ENCODE peak calls at places on chromosomes 11 and 22, in seven cellular contexts. F is GM12878, G is lower leg skin, D is hepatocyte, X is sigmoid colon, Q is dorsolateral prefrontal cortex, U is AG04450. N is an unnamed sample.

GRCh38 chr11:7239877-7240276 is 11.8 kb upstream of the SYT9 start:
- DNase-seq in G (no peak), U (no peak), F (no peak), D (no peak), Q (no peak), X (no peak), N (no peak)

GRCh38 chr22:44411226-44412135 is 86.6 kb downstream of the RTL6 start:
- DNase-seq in G (peak), U (no peak), F (no peak), X (peak), D (peak), Q (no peak), N (no peak)

GRCh38 chr11:76578655-76579046 is 91.9 kb downstream of the LRRC32 start:
- DNase-seq in X (no peak), U (no peak), Q (no peak), F (no peak), G (no peak), D (peak), N (no peak)

GRCh38 chr11:76653674-76654309 is 16.8 kb downstream of the LRRC32 start:
- DNase-seq in Q (no peak), X (peak), U (peak), G (peak), F (no peak), D (peak), N (no peak)

GRCh38 chr11:84437129-84438123 is 1151.3 kb upstream of the CCDC90B start:
- DNase-seq in Q (peak), G (no peak), U (no peak), D (peak), X (no peak), F (peak), N (no peak)

GRCh38 chr22:20238567-20239062 is 29.5 kb downstream of the RTN4R start:
- DNase-seq in X (no peak), D (peak), U (no peak), G (no peak), Q (no peak), F (no peak), N (peak)

GRCh38 chr22:40044870-40045834 is 50.4 kb downstream of the FAM83F start:
- DNase-seq in F (no peak), U (no peak), G (no peak), X (peak), Q (no peak), D (peak), N (peak)

GRCh38 chr11:45234306-45235006 is 51.7 kb downstream of the SYT13 start:
- DNase-seq in U (no peak), X (peak), D (no peak), F (no peak), G (no peak), Q (no peak), N (no peak)

GRCh38 chr11:116243975-116244374 is 528.8 kb downstream of the BUD13 start:
- DNase-seq in F (no peak), Q (no peak), D (no peak), G (no peak), U (no peak), X (no peak), N (no peak)

GRCh38 chr11:36306888-36307287 is 10.8 kb downstream of the PRR5L start:
- DNase-seq in U (no peak), G (no peak), D (peak), F (no peak), Q (no peak), X (no peak), N (peak)

GRCh38 chr11:96204721-96205459 is 138.1 kb downstream of the MAML2 start:
- DNase-seq in Q (no peak), U (no peak), G (no peak), D (no peak), F (no peak), X (no peak), N (no peak)

GRCh38 chr11:330694-331314 is 10.1 kb upstream of the IFITM3 start:
- DNase-seq in X (peak), G (peak), U (no peak), D (no peak), F (no peak), Q (no peak), N (peak)

GRCh38 chr11:330307-330693 is 9.6 kb upstream of the IFITM3 start:
- DNase-seq in Q (no peak), F (no peak), X (peak), U (no peak), D (no peak), G (peak), N (no peak)

GRCh38 chr11:331332-332060 is 10.8 kb upstream of the IFITM3 start:
- DNase-seq in Q (no peak), G (peak), X (peak), D (no peak), F (no peak), U (no peak), N (no peak)

GRCh38 chr11:328012-328411 is 7.4 kb upstream of the IFITM3 start:
- DNase-seq in G (peak), F (no peak), Q (no peak), X (peak), D (no peak), U (no peak), N (no peak)

GRCh38 chr11:329886-330253 is 9.2 kb upstream of the IFITM3 start:
- DNase-seq in Q (no peak), D (no peak), X (peak), F (no peak), U (no peak), G (no peak), N (no peak)
- H3K4me3 ChIP-seq in Q (no peak), D (no peak), X (no peak), F (no peak), U (no peak), G (no peak), N (no peak)

GRCh38 chr22:42437488-42438292 is 5.5 kb upstream of the NFAM1 start:
- DNase-seq in Q (peak), G (peak), U (no peak), X (peak), D (peak), F (peak), N (peak)

GRCh38 chr22:42439021-42439420 is 6.8 kb upstream of the NFAM1 start:
- DNase-seq in U (no peak), F (no peak), D (no peak), G (no peak), Q (no peak), X (no peak), N (peak)

GRCh38 chr22:42439821-42440674 is 7.8 kb upstream of the NFAM1 start:
- DNase-seq in G (no peak), X (no peak), Q (no peak), D (no peak), U (no peak), F (no peak), N (peak)

GRCh38 chr22:42436402-42436801 is 4.2 kb upstream of the NFAM1 start:
- DNase-seq in X (no peak), Q (no peak), F (no peak), U (no peak), G (no peak), D (no peak), N (no peak)

DNA sequence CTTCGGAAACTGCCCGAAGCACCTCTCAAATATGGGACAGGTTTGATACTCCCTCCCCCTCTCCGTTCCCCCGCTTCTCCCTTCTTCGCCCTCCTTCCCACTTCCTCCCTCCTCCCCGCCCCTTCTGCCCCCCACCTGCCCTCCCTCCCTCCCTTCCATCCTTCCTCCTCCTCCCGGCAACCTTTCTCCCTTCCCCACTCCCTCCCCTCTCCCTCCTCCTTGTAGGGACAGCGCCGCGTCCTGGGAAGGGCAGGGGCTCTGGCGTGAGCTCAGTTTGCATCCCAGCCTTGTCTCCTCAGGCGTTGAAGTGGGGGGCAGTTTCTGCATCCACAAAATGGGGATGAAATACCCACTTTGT is 6.1 kb upstream of the NFAM1 start:
- DNase-seq in F (no peak), Q (no peak), G (no peak), D (no peak), X (no peak), U (no peak), N (no peak)
- H3K4me3 ChIP-seq in F (peak), Q (no peak), G (no peak), D (no peak), X (no peak), U (no peak), N (peak)

DNA sequence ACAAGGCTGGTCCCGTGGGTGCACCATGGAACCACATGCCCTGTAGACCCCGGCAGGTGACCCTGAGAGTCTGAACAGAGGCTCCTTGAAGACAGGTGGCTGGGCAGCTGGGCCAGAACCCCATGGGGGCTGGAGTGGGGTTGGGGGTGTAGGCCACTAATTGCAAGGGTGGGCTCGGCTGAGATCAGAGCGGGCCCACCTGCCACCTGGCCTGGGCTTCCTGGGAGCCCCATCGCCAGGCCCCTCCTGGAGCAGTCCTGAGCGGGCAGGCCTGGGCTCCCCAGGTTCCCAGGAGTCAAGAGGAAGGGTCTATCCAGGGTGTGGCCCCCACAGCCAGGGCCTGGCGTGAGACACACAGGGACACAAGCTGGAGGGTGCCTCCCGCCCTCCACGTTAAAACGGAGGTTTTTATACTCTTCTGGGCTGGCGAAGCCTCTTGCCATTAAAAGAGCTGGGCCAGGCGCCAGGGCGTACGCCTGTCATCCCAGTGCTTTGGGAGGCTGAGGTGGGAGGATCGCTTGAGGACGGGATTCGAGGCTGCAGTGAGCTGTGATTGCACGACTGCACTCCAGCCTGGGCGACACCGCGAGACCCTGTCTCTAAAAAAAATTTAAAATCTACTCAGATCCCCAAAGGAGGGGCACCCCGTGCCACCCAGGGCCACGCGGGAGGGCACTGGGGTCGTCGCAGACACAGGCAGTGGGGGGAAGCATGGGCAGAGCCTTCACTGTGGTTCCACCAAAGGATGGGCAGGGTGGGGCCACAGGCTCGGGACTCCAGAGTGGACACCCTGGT is 4.8 kb upstream of the TRABD start:
- DNase-seq in U (no peak), Q (no peak), G (no peak), D (no peak), F (no peak), X (peak), N (no peak)
- H3K4me3 ChIP-seq in U (no peak), Q (no peak), G (no peak), D (no peak), F (no peak), X (no peak), N (no peak)

GRCh38 chr22:50061824-50062355 is 3.8 kb upstream of the TTLL8 start:
- DNase-seq in X (no peak), D (no peak), F (no peak), Q (no peak), G (no peak), U (no peak), N (no peak)

GRCh38 chr22:50062509-50063135 is 4.5 kb upstream of the TTLL8 start:
- DNase-seq in D (no peak), F (no peak), G (no peak), Q (no peak), U (no peak), X (no peak), N (no peak)

GRCh38 chr22:50060441-50061140 is 2.5 kb upstream of the TTLL8 start:
- DNase-seq in X (no peak), U (no peak), G (no peak), Q (no peak), D (no peak), F (no peak), N (no peak)

GRCh38 chr22:50059881-50060262 is 1.8 kb upstream of the TTLL8 start:
- DNase-seq in F (no peak), U (no peak), D (no peak), X (no peak), Q (no peak), G (no peak), N (no peak)

DNA sequence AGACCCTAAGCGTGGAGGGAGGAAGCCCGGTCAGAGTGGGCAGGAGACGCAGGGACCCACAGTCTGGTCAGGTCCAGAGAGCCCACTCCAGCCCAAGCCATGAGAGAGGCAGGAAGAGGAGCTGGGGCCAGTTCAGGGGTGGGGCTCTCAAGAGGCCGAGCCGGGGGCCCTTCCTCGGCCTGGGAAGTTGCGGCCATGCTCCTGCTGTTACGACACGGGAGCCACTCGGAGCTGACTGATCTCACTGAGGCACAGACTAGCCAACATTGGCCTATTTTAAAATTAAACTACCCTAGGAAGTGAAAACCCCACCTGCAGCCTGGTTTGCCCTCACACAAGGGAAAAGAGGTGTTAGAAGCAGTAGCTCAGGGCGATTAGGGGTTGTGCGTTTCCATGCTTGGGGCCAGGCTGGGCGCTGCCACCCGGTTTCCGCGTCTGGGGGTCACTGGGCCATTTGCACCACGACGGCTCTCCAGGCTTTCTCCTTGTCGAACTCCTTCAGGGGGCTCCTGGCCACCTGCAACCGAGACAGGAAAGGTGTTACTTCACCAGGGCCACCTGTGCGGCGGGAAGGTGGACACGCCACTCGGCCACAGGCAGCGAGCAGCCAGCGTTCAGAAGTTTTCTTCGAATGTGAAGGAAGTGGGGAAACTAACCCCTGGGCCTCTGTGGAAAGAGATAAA is 3.2 kb upstream of the TTLL8 start:
- DNase-seq in Q (no peak), D (no peak), F (no peak), X (no peak), U (no peak), G (no peak), N (no peak)
- H3K4me3 ChIP-seq in Q (no peak), D (no peak), F (no peak), X (no peak), U (no peak), G (no peak), N (no peak)

GRCh38 chr11:118908931-118909618 is 16.7 kb downstream of the BCL9L start:
- DNase-seq in Q (peak), D (peak), U (peak), G (peak), X (peak), F (no peak), N (no peak)

GRCh38 chr11:118909619-118910308 is 16.0 kb downstream of the BCL9L start:
- DNase-seq in G (no peak), F (no peak), D (no peak), X (no peak), Q (no peak), U (no peak), N (no peak)

GRCh38 chr11:118907051-118907748 is 18.5 kb downstream of the BCL9L start:
- DNase-seq in X (peak), D (peak), Q (peak), F (peak), G (peak), U (no peak), N (peak)

GRCh38 chr11:118908264-118908663 is 17.5 kb downstream of the BCL9L start:
- DNase-seq in G (no peak), D (no peak), U (no peak), X (no peak), Q (no peak), F (no peak), N (no peak)

DNA sequence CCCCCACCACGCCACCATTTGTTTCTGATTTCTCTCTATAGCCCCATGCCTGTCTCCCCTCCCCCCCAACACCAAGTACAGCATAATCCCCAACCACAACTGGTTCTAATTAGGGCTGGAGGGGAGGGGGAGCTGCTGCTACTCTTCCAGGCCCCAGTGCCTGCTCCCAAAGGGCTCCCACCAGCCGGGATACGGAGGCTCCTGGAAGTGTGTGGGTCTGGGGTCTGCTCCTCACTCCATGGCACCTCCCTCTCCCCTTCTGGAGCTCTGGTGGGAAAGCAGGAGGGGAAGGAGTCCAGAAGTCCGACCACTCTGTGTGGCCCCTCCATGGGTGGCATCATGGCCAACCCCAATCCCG is 18.0 kb downstream of the BCL9L start:
- DNase-seq in D (no peak), U (no peak), X (no peak), G (no peak), F (no peak), Q (no peak), N (no peak)
- H3K4me3 ChIP-seq in D (no peak), U (no peak), X (no peak), G (no peak), F (no peak), Q (no peak), N (no peak)

GRCh38 chr22:45537734-45538181 is 35.1 kb downstream of the FBLN1 start:
- DNase-seq in X (peak), F (no peak), D (peak), G (peak), Q (peak), U (peak), N (peak)
- H3K4me3 ChIP-seq in X (no peak), F (no peak), D (no peak), G (no peak), Q (no peak), U (no peak), N (no peak)

GRCh38 chr11:130074736-130075135 is 5.0 kb downstream of the APLP2 start:
- DNase-seq in X (no peak), U (no peak), D (no peak), G (no peak), Q (no peak), F (no peak), N (no peak)
- H3K4me3 ChIP-seq in X (no peak), U (no peak), D (no peak), G (no peak), Q (no peak), F (no peak), N (no peak)

GRCh38 chr22:23532756-23533155 is 47.3 kb downstream of the IGLL1 start:
- DNase-seq in D (no peak), X (peak), F (no peak), Q (peak), G (no peak), U (no peak), N (no peak)

GRCh38 chr22:23534201-23534850 is 45.8 kb downstream of the IGLL1 start:
- DNase-seq in G (no peak), Q (peak), F (no peak), X (peak), D (no peak), U (no peak), N (no peak)

GRCh38 chr22:23533771-23534191 is 46.3 kb downstream of the IGLL1 start:
- DNase-seq in F (no peak), X (peak), G (no peak), U (no peak), D (no peak), Q (peak), N (no peak)

GRCh38 chr22:23531966-23532735 is 47.9 kb downstream of the IGLL1 start:
- DNase-seq in G (no peak), F (no peak), Q (peak), D (no peak), X (peak), U (no peak), N (no peak)

DNA sequence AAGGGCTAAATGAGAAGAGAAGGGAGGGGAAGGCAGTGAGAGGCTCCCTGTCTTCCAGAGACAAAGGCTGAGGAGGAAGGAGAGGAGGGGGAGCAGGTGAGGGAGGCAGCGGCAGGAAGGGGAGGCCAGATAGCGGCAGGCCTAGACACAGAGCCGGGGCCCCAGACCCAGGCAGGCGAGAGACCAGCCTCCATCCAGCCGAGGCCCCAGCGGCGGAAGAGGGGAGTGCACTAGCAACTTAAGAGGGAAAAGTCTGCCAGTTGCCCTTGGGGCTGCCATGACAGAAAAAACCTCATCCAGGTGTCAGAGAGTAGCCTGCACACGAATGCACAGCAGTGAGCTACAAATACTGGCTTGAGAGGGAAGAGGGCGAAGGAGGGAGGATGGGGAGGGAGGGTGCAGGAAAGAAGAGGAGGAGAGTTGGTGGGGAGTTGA is 46.7 kb downstream of the IGLL1 start:
- DNase-seq in D (peak), Q (peak), F (no peak), X (peak), U (no peak), G (no peak), N (no peak)
- H3K4me3 ChIP-seq in D (no peak), Q (no peak), F (no peak), X (no peak), U (no peak), G (no peak), N (no peak)

DNA sequence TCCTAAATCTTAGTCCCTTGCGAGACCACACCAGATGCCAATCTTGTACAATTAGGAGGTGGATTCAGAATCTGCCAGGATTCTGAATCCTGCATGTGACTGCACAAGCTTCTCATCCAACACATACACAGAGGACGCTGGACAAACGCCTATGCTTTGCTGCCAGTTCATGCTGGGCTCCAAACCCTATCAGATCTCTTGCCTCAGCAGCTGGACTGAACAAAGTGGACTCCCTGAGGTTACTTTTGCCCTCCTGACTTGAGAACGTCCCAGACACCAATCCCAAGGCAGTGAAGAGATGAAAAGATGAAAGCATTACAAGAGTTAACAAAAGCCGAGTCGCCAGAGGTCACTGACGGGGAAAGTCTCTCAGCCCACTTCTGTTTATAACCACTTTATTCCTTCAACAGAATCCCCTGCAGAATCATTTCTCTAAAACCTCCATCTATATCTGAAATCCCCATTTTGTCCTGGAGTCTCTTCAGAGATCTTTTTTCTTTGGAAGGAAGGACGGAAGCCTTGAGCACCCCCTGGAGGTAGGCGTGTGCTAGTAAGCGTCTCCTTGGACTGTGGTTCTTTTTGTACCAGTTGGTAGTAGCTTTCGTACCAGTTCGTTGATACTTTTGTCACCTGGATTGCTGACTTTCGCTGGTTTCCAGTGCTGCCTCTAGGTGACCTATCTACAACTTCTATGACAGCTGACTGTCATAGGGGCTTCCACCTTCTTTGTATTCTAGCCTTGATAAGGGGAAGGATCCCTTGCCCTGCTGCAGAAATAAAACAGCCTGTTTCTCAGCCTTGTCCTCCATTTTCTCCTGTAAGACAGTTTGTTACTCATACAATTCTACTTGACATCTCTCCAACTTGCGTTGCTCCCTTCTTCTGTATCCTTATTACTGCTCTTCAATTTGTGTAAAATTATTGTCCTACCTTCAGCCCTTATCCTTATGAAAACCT is 26.1 kb upstream of the EED start:
- DNase-seq in U (peak), Q (peak), X (peak), D (peak), F (peak), G (peak), N (peak)
- H3K4me3 ChIP-seq in U (peak), Q (peak), X (no peak), D (no peak), F (peak), G (no peak), N (no peak)